ENCODE peak calls at places on chromosomes 6 and 20, in seven cellular contexts. P, I, Z, W, B, X and T are unnamed samples.

GRCh38 chr20:33701629-33702450 is 15.7 kb upstream of the E2F1 start:
- DNase-seq in P (no peak), I (no peak), Z (no peak), W (no peak), B (no peak), X (no peak), T (no peak)

GRCh38 chr6:31401403-31401802 is 2.0 kb upstream of the MICA start:
- DNase-seq in P (peak; percentile 65), I (peak; percentile 87), Z (no peak), W (peak; percentile 45), B (no peak), X (no peak), T (no peak)

GRCh38 chr6:31851485-31851832 is 11.2 kb downstream of the NEU1 start:
- DNase-seq in P (no peak), I (no peak), Z (no peak), W (no peak), B (no peak), X (no peak), T (no peak)

GRCh38 chr20:10747019-10747418 is 73.2 kb upstream of the JAG1 start:
- DNase-seq in P (no peak), I (peak; percentile 27), Z (peak; percentile 26), W (no peak), B (peak; percentile 22), X (no peak), T (no peak)

GRCh38 chr20:1296117-1296610 is 30.1 kb downstream of the SNPH start:
- DNase-seq in P (no peak), I (no peak), Z (no peak), W (no peak), B (no peak), X (no peak), T (no peak)

GRCh38 chr20:57159193-57159851 is 107.1 kb downstream of the BMP7 start:
- DNase-seq in P (no peak), I (no peak), Z (no peak), W (no peak), B (peak; percentile 60), X (no peak), T (no peak)

GRCh38 chr6:157322792-157323113 is 566 bp downstream of the TMEM242 start:
- DNase-seq in P (no peak), I (no peak), Z (no peak), W (no peak), B (no peak), X (no peak), T (no peak)

GRCh38 chr20:52539891-52540290 is 348.3 kb upstream of the ZFP64 start:
- DNase-seq in P (no peak), I (no peak), Z (no peak), W (no peak), B (peak; percentile 41), X (no peak), T (no peak)

GRCh38 chr6:75932067-75932466 is 140.4 kb downstream of the IMPG1 start:
- DNase-seq in P (no peak), I (peak; percentile 28), Z (no peak), W (peak; percentile 47), B (peak; percentile 86), X (no peak), T (no peak)

GRCh38 chr6:54595844-54596243 is 250.7 kb upstream of the FAM83B start:
- DNase-seq in P (no peak), I (peak; percentile 71), Z (no peak), W (no peak), B (no peak), X (no peak), T (no peak)

GRCh38 chr6:63673692-63674091 is 38.1 kb downstream of the PHF3 start:
- DNase-seq in P (no peak), I (no peak), Z (no peak), W (no peak), B (no peak), X (no peak), T (no peak)

GRCh38 chr6:155174576-155175174 is 89.1 kb upstream of the CLDN20 start:
- DNase-seq in P (peak; percentile 58), I (peak; percentile 90), Z (peak; percentile 50), W (peak; percentile 60), B (peak; percentile 96), X (peak; percentile 49), T (peak; percentile 56)

GRCh38 chr20:57695012-57695411 is 14.8 kb downstream of the PMEPA1 start:
- DNase-seq in P (peak; percentile 68), I (no peak), Z (no peak), W (peak; percentile 74), B (no peak), X (no peak), T (no peak)

GRCh38 chr20:58993332-58994248 is 12.5 kb downstream of the NELFCD start:
- DNase-seq in P (no peak), I (no peak), Z (no peak), W (no peak), B (no peak), X (no peak), T (no peak)

GRCh38 chr20:38218566-38218885 is 42.0 kb downstream of the KIAA1755 start:
- DNase-seq in P (no peak), I (no peak), Z (no peak), W (no peak), B (no peak), X (no peak), T (no peak)

GRCh38 chr6:66183982-66184555 is 477.0 kb upstream of the EYS start:
- DNase-seq in P (no peak), I (no peak), Z (no peak), W (no peak), B (no peak), X (no peak), T (no peak)

GRCh38 chr6:158086706-158087518 is 81.2 kb downstream of the SERAC1 start:
- DNase-seq in P (no peak), I (no peak), Z (peak; percentile 42), W (no peak), B (no peak), X (no peak), T (no peak)

GRCh38 chr6:5401845-5402738 is 140.8 kb downstream of the FARS2 start:
- DNase-seq in P (no peak), I (peak; percentile 64), Z (no peak), W (no peak), B (peak; percentile 43), X (no peak), T (no peak)

GRCh38 chr6:16800942-16801341 is 39.7 kb upstream of the ATXN1 start:
- DNase-seq in P (no peak), I (peak; percentile 47), Z (peak; percentile 18), W (no peak), B (no peak), X (no peak), T (no peak)

GRCh38 chr6:70310063-70310694 is 7.3 kb upstream of the COL9A1 start:
- DNase-seq in P (no peak), I (peak; percentile 67), Z (no peak), W (no peak), B (peak; percentile 59), X (no peak), T (no peak)

GRCh38 chr20:51750037-51750769 is 18.0 kb downstream of the ATP9A start:
- DNase-seq in P (peak; percentile 77), I (peak; percentile 92), Z (peak; percentile 60), W (peak; percentile 87), B (no peak), X (no peak), T (no peak)

GRCh38 chr6:2035046-2035445 is 210.4 kb downstream of the GMDS start:
- DNase-seq in P (no peak), I (no peak), Z (no peak), W (peak; percentile 35), B (no peak), X (no peak), T (no peak)

GRCh38 chr6:2038096-2038495 is 207.3 kb downstream of the GMDS start:
- DNase-seq in P (no peak), I (peak; percentile 50), Z (no peak), W (peak; percentile 36), B (no peak), X (peak; percentile 20), T (no peak)

GRCh38 chr6:2036084-2037023 is 209.1 kb downstream of the GMDS start:
- DNase-seq in P (no peak), I (no peak), Z (no peak), W (no peak), B (no peak), X (no peak), T (no peak)

GRCh38 chr6:2034256-2034655 is 211.1 kb downstream of the GMDS start:
- DNase-seq in P (no peak), I (peak; percentile 16), Z (no peak), W (no peak), B (no peak), X (no peak), T (no peak)

GRCh38 chr6:2037230-2037926 is 208.0 kb downstream of the GMDS start:
- DNase-seq in P (no peak), I (peak; percentile 32), Z (no peak), W (no peak), B (peak; percentile 59), X (no peak), T (no peak)
- TF ChIP-seq CTCF in P (no peak), I (peak; percentile 13), Z (peak; percentile 9), W (peak; percentile 7), B (peak; percentile 59), X (no peak), T (peak; percentile 22)

GRCh38 chr6:27492776-27493175 is 19.9 kb upstream of the ZNF184 start:
- DNase-seq in P (no peak), I (no peak), Z (no peak), W (no peak), B (no peak), X (no peak), T (no peak)

GRCh38 chr6:27494987-27495385 is 22.1 kb upstream of the ZNF184 start:
- DNase-seq in P (no peak), I (no peak), Z (no peak), W (no peak), B (no peak), X (no peak), T (no peak)

GRCh38 chr6:27494103-27494502 is 21.2 kb upstream of the ZNF184 start:
- DNase-seq in P (no peak), I (no peak), Z (no peak), W (no peak), B (no peak), X (no peak), T (no peak)

GRCh38 chr6:27500177-27500576 is 27.3 kb upstream of the ZNF184 start:
- DNase-seq in P (no peak), I (no peak), Z (no peak), W (no peak), B (peak; percentile 62), X (no peak), T (no peak)

GRCh38 chr6:27495386-27496135 is 22.7 kb upstream of the ZNF184 start:
- DNase-seq in P (no peak), I (peak; percentile 83), Z (peak; percentile 28), W (no peak), B (peak; percentile 91), X (no peak), T (no peak)
- TF ChIP-seq CTCF in P (no peak), I (no peak), Z (no peak), W (no peak), B (peak; percentile 40), X (no peak), T (no peak)

DNA sequence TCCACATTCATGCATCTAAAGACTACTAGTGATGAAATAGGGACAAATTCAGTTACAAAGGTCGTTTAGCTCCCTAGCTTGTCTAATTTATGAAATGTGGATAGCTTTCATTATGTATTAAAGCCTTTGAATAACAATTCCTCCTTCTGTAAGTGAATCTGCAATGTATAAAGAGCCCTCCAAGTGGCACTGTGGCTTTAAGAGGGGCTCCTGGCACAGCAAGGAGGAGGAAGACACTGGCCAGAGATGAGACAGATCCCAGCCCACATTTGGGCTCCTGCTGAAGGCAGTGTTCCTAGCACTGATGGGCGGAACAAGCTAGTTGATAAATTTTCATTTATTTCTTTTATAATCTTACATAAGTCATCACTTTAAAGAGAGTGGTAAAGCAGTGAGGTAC is 17.6 kb upstream of the FUCA2 start:
- DNase-seq in P (no peak), I (no peak), Z (no peak), W (no peak), B (peak; percentile 54), X (no peak), T (no peak)
- TF ChIP-seq CTCF in P (no peak), I (no peak), Z (no peak), W (no peak), B (peak; percentile 46), X (peak; percentile 17), T (peak; percentile 5)

GRCh38 chr6:35048631-35049083 is 92.5 kb downstream of the TCP11 start:
- DNase-seq in P (no peak), I (peak; percentile 68), Z (peak; percentile 64), W (no peak), B (peak; percentile 56), X (no peak), T (peak; percentile 47)
- TF ChIP-seq CTCF in P (no peak), I (peak; percentile 47), Z (no peak), W (no peak), B (peak; percentile 76), X (peak; percentile 26), T (peak; percentile 22)